ENCODE peak calls at places on chromosomes 2 and 18, in six cellular contexts. O is IMR-90, R is H9, B is trophoblast cell, Y is mesendoderm, H is H1. S is an unnamed sample.
A peak's percentile ranks its signal among the peaks of the same experiment; 100 is the strongest.

GRCh38 chr2:169693344-169693743 is 861 bp downstream of the CFAP210 start:
- DNase-seq in O (no peak), R (no peak), B (peak; percentile 26), Y (peak; percentile 45), H (no peak), S (no peak)

GRCh38 chr18:61842146-61842545 is 50.7 kb downstream of the RNF152 start:
- DNase-seq in O (no peak), R (no peak), B (no peak), Y (no peak), H (no peak), S (peak; percentile 11)

GRCh38 chr18:77111449-77112160 is 21.0 kb downstream of the MBP start:
- DNase-seq in O (no peak), R (no peak), B (no peak), Y (no peak), H (no peak), S (no peak)

GRCh38 chr18:70124139-70124538 is 81.3 kb downstream of the RTTN start:
- DNase-seq in O (no peak), R (no peak), B (no peak), Y (no peak), H (no peak), S (no peak)

GRCh38 chr2:240472078-240472790 is 36.8 kb downstream of the GPC1 start:
- DNase-seq in O (no peak), R (no peak), B (peak; percentile 0), Y (no peak), H (no peak), S (no peak)

GRCh38 chr2:12769492-12770105 is 52.9 kb downstream of the TRIB2 start:
- DNase-seq in O (peak; percentile 24), R (no peak), B (no peak), Y (no peak), H (no peak), S (no peak)

GRCh38 chr2:121627525-121628050 is 21.7 kb downstream of the CLASP1 start:
- DNase-seq in O (no peak), R (no peak), B (no peak), Y (no peak), H (no peak), S (no peak)

GRCh38 chr18:58362829-58363231 is 266.1 kb downstream of the ALPK2 start:
- DNase-seq in O (peak; percentile 51), R (no peak), B (no peak), Y (no peak), H (no peak), S (no peak)

GRCh38 chr2:31138037-31138962 is at the start of gene GALNT14:
- DNase-seq in O (peak; percentile 7), R (peak; percentile 73), B (peak; percentile 34), Y (peak; percentile 78), H (peak; percentile 33), S (peak; percentile 56)

GRCh38 chr2:184006998-184007397 is 591.3 kb upstream of the ZNF804A start:
- DNase-seq in O (no peak), R (no peak), B (no peak), Y (no peak), H (no peak), S (no peak)

GRCh38 chr2:43493954-43494353 is 101.9 kb downstream of the THADA start:
- DNase-seq in O (no peak), R (no peak), B (no peak), Y (no peak), H (no peak), S (no peak)

GRCh38 chr2:47785986-47786385 is 3.0 kb downstream of the MSH6 start:
- DNase-seq in O (no peak), R (no peak), B (peak; percentile 60), Y (no peak), H (no peak), S (no peak)

GRCh38 chr2:63819765-63820717 is 21.7 kb upstream of the UGP2 start:
- DNase-seq in O (peak; percentile 61), R (no peak), B (peak; percentile 18), Y (peak; percentile 57), H (no peak), S (no peak)

GRCh38 chr18:35408843-35409261 is 31.7 kb upstream of the ZNF396 start:
- DNase-seq in O (no peak), R (no peak), B (no peak), Y (no peak), H (no peak), S (no peak)

GRCh38 chr2:174142290-174142689 is 106.0 kb downstream of the OLA1 start:
- DNase-seq in O (no peak), R (no peak), B (no peak), Y (peak; percentile 48), H (no peak), S (no peak)

GRCh38 chr2:108128226-108128786 is 111.5 kb upstream of the SULT1C3 start:
- DNase-seq in O (no peak), R (no peak), B (no peak), Y (no peak), H (no peak), S (no peak)

GRCh38 chr2:45925636-45926350 is 274.3 kb downstream of the PRKCE start:
- DNase-seq in O (no peak), R (no peak), B (no peak), Y (no peak), H (no peak), S (no peak)

GRCh38 chr2:169462896-169463695 is 16.2 kb upstream of the BBS5 start:
- DNase-seq in O (peak; percentile 89), R (no peak), B (no peak), Y (no peak), H (no peak), S (no peak)

GRCh38 chr2:53751728-53752127 is 15.9 kb upstream of the CHAC2 start:
- DNase-seq in O (peak; percentile 71), R (no peak), B (no peak), Y (no peak), H (no peak), S (no peak)

GRCh38 chr2:157466764-157467163 is 22.9 kb upstream of the CYTIP start:
- DNase-seq in O (no peak), R (no peak), B (no peak), Y (no peak), H (no peak), S (no peak)

GRCh38 chr2:202831241-202831997 is 40.1 kb downstream of the ICA1L start:
- DNase-seq in O (peak; percentile 61), R (peak; percentile 52), B (peak; percentile 76), Y (peak; percentile 63), H (no peak), S (peak; percentile 17)

GRCh38 chr2:177272765-177273164 is 8.2 kb upstream of the NFE2L2 start:
- DNase-seq in O (no peak), R (no peak), B (no peak), Y (no peak), H (no peak), S (no peak)

GRCh38 chr18:41004320-41004719 is 950.7 kb upstream of the PIK3C3 start:
- DNase-seq in O (no peak), R (no peak), B (no peak), Y (no peak), H (no peak), S (no peak)

GRCh38 chr2:20533993-20534591 is 87.2 kb downstream of the RHOB start:
- DNase-seq in O (no peak), R (no peak), B (no peak), Y (no peak), H (no peak), S (no peak)

GRCh38 chr2:164920430-164920829 is 34.9 kb downstream of the SLC38A11 start:
- DNase-seq in O (peak; percentile 96), R (no peak), B (peak; percentile 85), Y (no peak), H (no peak), S (no peak)

GRCh38 chr2:72678036-72678435 is 147.8 kb downstream of the EXOC6B start:
- DNase-seq in O (no peak), R (no peak), B (peak; percentile 84), Y (no peak), H (no peak), S (no peak)
- H2AK5ac ChIP-seq in O (no peak overlapping the region), R (no peak overlapping the region), B (no peak overlapping the region), Y (no peak overlapping the region), H (no peak overlapping the region), S (no peak overlapping the region)

DNA sequence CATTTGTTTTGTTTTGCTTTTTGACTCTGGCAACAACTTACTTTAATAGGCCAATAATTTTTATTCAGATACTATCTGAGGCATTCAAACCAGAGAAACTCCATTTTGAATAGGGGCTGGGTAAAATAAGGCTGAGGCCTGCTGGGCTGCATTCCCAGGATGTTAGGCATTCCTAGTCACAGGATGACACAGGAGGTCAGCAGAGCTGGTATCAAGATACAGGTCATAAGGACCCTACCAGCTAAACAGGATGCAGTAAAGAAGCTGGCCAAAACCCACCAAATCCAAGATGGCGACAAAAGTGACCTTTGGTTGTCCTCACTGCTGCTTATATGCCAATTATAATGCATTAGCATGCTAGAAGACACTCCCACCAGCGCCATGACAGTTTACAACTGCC is 102.2 kb upstream of the XPO1 start:
- DNase-seq in O (peak; percentile 10), R (peak; percentile 52), B (peak; percentile 86), Y (peak; percentile 94), H (no peak), S (no peak)
- H3K9ac ChIP-seq in O (no peak overlapping the region), R (no peak overlapping the region), B (no peak overlapping the region), Y (no peak overlapping the region), H (no peak overlapping the region), S (no peak overlapping the region)

DNA sequence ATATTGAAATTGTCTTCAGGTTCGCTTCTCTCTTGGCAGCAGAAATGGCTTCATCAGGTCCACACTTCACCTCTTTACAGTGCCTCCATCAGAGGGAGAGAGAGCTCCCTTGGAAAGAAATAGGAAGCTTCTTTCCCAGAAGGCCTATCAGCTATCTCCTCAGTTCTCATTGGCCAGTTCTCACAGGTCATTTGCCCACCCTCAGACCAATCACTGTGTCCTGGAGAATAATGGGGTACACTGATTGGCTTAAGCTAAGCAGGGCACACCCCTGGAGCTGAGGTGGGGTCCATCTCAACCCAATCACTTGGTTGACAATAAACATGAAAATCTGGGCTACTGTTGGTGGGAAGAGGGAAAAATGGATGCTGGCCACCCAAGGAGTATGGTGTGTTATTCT is 5.2 kb downstream of the GNLY start:
- DNase-seq in O (no peak), R (no peak), B (no peak), Y (no peak), H (no peak), S (no peak)
- H2AK5ac ChIP-seq in O (no peak overlapping the region), R (no peak overlapping the region), B (no peak overlapping the region), Y (no peak overlapping the region), H (no peak overlapping the region), S (no peak overlapping the region)

DNA sequence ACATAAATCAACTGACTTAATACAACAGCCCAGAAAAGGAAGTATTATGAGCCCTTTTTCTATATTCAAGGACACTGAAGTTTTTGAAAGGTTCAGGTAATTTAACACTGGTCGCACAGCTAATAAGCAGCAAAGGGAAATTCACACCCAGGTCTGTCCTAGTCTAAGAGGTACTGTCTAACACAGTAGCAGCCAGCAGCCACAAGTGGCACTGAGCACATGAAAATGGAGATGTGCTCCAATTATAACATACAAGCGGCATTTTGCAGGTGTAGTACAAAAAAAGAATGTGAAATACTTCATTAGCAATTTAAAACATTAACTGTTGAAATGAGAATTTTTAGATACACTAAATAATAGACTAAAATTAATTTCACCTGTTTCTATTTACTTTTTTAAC is 23.4 kb downstream of the SPRED2 start:
- DNase-seq in O (no peak), R (no peak), B (no peak), Y (no peak), H (no peak), S (no peak)
- H3K9ac ChIP-seq in O (no peak overlapping the region), R (no peak overlapping the region), B (no peak overlapping the region), Y (no peak overlapping the region), H (no peak overlapping the region), S (no peak overlapping the region)

S was measured in neuronal stem cell.